ENCODE peak calls at places on chromosomes 16 and 17, in four cellular contexts. N is uterus, S is testis, J is heart left ventricle. G is an unnamed sample.

GRCh38 chr17:74215332-74215727 is 2.0 kb downstream of the TTYH2 start:
- DNase-seq in N (no peak), S (no peak), J (peak), G (no peak)

GRCh38 chr16:23367564-23367963 is 65.5 kb downstream of the SCNN1B start:
- DNase-seq in N (no peak), S (no peak), J (no peak), G (no peak)

GRCh38 chr16:87043273-87044030 is 273.7 kb downstream of the C16orf95 start:
- DNase-seq in N (no peak), S (no peak), J (peak), G (no peak)

GRCh38 chr17:34300652-34301390 is 15.3 kb downstream of the CCL11 start:
- DNase-seq in N (no peak), S (no peak), J (no peak), G (peak)

GRCh38 chr17:65456368-65457151 is 104.9 kb downstream of the AXIN2 start:
- DNase-seq in N (no peak), S (no peak), J (no peak), G (no peak)

GRCh38 chr16:50539822-50540710 is 8.1 kb upstream of the NKD1 start:
- DNase-seq in N (no peak), S (no peak), J (no peak), G (peak)

GRCh38 chr17:9538626-9539025 is 37.0 kb downstream of the STX8 start:
- DNase-seq in N (no peak), S (no peak), J (no peak), G (no peak)

GRCh38 chr17:78583091-78583490 is 5.9 kb upstream of the DNAH17 start:
- DNase-seq in N (no peak), S (no peak), J (no peak), G (no peak)

GRCh38 chr17:56690441-56691291 is 97.2 kb downstream of the NOG start:
- DNase-seq in N (no peak), S (no peak), J (no peak), G (no peak)

GRCh38 chr17:44360144-44360533 is 3.5 kb downstream of the FAM171A2 start:
- DNase-seq in N (no peak), S (no peak), J (no peak), G (no peak)

GRCh38 chr17:69503711-69504110 is 89.2 kb downstream of the MAP2K6 start:
- DNase-seq in N (no peak), S (no peak), J (no peak), G (no peak)

GRCh38 chr16:78184554-78185183 is 85.2 kb downstream of the WWOX start:
- DNase-seq in N (no peak), S (no peak), J (no peak), G (no peak)

GRCh38 chr17:49914096-49914490 is 54.9 kb upstream of the DLX4 start:
- DNase-seq in N (no peak), S (no peak), J (peak), G (no peak)

GRCh38 chr17:6279659-6280058 is 155.3 kb downstream of the AIPL1 start:
- DNase-seq in N (no peak), S (no peak), J (no peak), G (peak)

GRCh38 chr17:7355053-7355452 is at the start of gene TMEM95:
- DNase-seq in N (no peak), S (peak), J (peak), G (peak)

GRCh38 chr17:56083475-56083874 is 69.8 kb upstream of the ANKFN1 start:
- DNase-seq in N (no peak), S (no peak), J (no peak), G (no peak)

GRCh38 chr17:36470499-36470898 is 16.0 kb upstream of the ZNHIT3 start:
- DNase-seq in N (no peak), S (no peak), J (no peak), G (no peak)
- H3K4me3 ChIP-seq in N (no peak), S (no peak), J (no peak), G (no peak)

GRCh38 chr16:70523621-70524405 is at the start of gene SF3B3:
- DNase-seq in N (peak), S (peak), J (peak), G (peak)
- TF ChIP-seq POLR2A in N (no peak), S (no peak), J (no peak), G (no peak)

GRCh38 chr17:27633312-27634025 is 2.5 kb downstream of the LGALS9 start:
- DNase-seq in N (peak), S (peak), J (peak), G (no peak)

GRCh38 chr17:27628376-27628775 is 2.6 kb upstream of the LGALS9 start:
- DNase-seq in N (no peak), S (no peak), J (no peak), G (no peak)

GRCh38 chr17:27631409-27631755 is 394 bp downstream of the LGALS9 start:
- DNase-seq in N (no peak), S (no peak), J (no peak), G (no peak)

GRCh38 chr17:27631897-27632725 is 1.1 kb downstream of the LGALS9 start:
- DNase-seq in N (no peak), S (no peak), J (no peak), G (no peak)

DNA sequence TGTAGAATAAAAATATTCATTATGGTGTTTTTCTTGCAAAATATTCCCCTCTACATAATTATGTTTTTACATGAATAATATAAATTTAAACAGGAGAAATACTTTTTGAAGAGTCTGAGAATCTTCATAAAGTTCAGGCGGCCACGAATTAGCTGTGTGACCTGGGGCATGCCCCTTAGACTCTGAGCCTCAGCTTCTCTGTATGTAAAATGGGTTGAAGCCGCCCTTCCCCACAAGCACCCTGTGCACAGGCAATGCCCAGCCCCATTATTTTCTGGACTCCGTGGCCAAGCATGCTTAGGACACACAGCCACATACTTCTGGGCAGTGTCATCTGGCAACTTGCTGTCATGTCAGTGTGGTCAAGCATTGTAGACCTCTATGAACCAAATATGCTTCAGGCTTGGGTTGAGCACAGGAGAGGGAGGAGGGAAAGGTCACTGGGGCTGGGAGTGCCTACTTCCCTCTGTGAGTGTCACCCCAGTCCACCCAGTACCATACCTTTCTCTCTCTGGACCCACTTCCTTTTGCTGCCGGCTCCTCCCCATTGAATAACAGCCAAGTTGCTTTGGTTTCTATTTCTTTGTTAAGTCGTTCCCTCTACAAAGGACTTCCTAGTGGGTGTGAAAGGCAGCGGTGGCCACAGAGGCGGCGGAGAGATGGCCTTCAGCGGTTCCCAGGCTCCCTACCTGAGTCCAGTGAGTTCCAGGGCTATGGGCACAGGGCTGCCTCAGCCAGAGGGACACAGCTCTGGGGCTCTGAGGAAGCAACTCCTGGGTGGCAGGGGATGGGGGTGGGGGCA is at the start of gene LGALS9:
- DNase-seq in N (no peak), S (no peak), J (no peak), G (no peak)
- H3K4me3 ChIP-seq in N (no peak), S (no peak), J (peak), G (no peak)

GRCh38 chr17:27578718-27579085 is 52.3 kb upstream of the LGALS9 start:
- DNase-seq in N (no peak), S (no peak), J (no peak), G (no peak)

GRCh38 chr17:27576429-27577123 is 54.4 kb upstream of the LGALS9 start:
- DNase-seq in N (no peak), S (peak), J (no peak), G (no peak)

GRCh38 chr17:27577884-27578717 is 52.9 kb upstream of the LGALS9 start:
- DNase-seq in N (peak), S (peak), J (peak), G (no peak)

GRCh38 chr17:27575912-27576252 is 55.1 kb upstream of the LGALS9 start:
- DNase-seq in N (no peak), S (no peak), J (no peak), G (no peak)

DNA sequence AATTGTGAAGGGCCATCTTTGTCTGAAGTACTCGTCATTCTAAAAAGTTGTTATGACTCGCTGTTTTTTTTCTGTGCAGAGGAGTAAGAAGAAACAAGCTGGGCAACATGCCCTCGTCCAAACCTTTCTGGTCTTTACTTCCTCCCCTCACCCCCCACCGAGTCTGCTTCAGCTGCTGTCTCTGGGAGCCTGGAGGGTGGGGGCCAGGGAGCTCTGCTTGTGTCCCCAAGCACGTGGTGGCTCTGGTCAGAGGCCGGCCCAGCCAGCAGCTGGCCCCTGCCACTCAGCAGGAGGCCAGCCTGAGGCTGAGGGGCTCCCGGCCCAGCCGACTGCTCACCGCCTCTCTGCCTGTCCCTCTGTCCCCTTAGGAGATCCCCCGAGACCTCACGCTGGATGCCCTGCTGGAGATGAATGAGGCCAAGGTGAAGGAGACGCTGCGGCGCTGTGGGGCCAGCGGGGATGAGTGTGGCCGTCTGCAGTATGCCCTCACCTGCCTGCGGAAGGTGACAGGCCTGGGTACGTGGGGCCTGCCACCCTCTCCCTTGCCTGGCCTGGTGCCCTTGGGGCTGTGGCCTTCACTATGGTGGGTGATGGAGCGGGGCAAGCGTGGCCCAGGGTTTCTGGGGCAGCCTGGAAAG is 53.7 kb upstream of the LGALS9 start:
- DNase-seq in N (no peak), S (peak), J (no peak), G (no peak)
- TF ChIP-seq POLR2A in N (no peak), S (no peak), J (no peak), G (no peak)

DNA sequence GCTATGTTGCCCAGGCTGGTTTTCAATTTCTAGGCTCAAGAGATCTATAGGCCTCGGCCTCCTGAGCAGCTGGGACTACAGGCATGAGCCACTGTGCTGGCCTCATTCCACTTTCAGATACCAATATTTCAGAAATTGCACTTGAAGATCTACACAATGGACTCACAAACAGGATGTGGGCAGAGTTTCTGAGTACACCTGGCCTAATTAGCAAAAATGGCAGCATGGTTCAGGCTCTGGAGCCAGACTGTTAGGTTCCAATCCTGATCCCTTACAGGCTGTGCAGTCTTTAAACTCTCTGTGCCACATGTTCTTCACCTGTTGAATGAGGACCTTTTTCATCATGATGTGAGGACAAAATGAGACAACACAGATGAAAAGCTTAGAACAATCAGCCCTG is 32.2 kb downstream of the RNF157 start:
- DNase-seq in N (no peak), S (no peak), J (no peak), G (no peak)
- H3K4me3 ChIP-seq in N (no peak), S (no peak), J (no peak), G (no peak)

GRCh38 chr16:29705030-29705429 is 26.1 kb downstream of the QPRT start:
- DNase-seq in N (no peak), S (no peak), J (no peak), G (no peak)

GRCh38 chr16:29710227-29711219 is 31.5 kb downstream of the QPRT start:
- DNase-seq in N (no peak), S (peak), J (no peak), G (no peak)

GRCh38 chr16:29714396-29714795 is 31.4 kb downstream of the C16orf54 start:
- DNase-seq in N (no peak), S (no peak), J (no peak), G (no peak)

GRCh38 chr16:29712770-29713169 is 33.0 kb downstream of the C16orf54 start:
- DNase-seq in N (no peak), S (no peak), J (no peak), G (no peak)

GRCh38 chr16:29708917-29709600 is 30.1 kb downstream of the QPRT start:
- DNase-seq in N (no peak), S (no peak), J (no peak), G (no peak)
- TF ChIP-seq POLR2A in N (no peak), S (no peak), J (no peak), G (no peak)

DNA sequence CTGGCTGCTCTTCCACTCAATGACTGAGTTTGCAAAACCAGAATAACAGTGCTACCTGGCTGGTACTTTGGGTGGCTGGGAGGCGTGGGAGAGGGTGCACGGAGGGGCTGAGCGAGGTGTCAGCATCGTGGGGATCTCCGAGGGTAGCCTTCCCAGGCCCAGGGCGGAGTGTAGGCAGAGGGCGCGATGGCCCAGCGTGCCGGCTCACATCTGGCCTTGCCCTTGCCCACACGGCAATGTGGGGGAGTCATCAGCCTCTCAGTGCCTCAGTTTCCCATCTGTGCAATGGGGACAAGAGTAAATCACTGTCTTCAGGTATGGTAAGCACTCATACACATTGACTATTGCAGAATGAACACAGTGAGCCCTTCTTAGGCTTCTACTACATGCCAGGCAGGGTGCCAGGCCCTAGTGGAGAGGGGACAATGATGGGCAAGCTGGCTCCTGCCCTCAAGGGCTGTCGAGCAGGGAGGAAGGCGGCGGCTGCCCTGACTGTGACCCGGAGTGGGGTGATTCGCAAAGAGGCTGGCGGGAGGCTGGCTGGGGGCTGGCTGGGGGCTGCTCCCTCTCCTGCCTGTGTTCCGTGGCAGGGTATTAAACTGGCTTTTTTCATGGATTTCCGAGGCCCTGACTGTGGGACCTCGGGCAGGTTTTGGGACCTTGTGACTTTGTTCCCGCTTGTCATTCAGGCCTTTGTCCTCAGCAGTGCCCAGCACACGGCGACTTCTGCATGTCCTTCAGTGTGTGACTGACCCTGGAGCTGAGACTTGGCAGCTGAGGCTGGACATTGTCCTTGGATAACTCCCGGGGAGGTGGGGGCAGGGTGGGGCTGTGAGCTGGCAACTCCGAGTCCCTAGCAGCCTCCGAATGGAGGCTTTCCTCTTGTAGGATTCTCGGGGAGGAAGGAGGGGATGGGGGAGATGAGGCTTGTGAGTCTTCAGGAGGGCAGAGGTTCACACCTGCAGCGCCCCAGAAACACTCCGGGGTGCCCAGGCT is 243.1 kb downstream of the SEC14L1 start:
- DNase-seq in N (no peak), S (peak), J (peak), G (no peak)
- H3K4me3 ChIP-seq in N (no peak), S (no peak), J (no peak), G (no peak)

DNA sequence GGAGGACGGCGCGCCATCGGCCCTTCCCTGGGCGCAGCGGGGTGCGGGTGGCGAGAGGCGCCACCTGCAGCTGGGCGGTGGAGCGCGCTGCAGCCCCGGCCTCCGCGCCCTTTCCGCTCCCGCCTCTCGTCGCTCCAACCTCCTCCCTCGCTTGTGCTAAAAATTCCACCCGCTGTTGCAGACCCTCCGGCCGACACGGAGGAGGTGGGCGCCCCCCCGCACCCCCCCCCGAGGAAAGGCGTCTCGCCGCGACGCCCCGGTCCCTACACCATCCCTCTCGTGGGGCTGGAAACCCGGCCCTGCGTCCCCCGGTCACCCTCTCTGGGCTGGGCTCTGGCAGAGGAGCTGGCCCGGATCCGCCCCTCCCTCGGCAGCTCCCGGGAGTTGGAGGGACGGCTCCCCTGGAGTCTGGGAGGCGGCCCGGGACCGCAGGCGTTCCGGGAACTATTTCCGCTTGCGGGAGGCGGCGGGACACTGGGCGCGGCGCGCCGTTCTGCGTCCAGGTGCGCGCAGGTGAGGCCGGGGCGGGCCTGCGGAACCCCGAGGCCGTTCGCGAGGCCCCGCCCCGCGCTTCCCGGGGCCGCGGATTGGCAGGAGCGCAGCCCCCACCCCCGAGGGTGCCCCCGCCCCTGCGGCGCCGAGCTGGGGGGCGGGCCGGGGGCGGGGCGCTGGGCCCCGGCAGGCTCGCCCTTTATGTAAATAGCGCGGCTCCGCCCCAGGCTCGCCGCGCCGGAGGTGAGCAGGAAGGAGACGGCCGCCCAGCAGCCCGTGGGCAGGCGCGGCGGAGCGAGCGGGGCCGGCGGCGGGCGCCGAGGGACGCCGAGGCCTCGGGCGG is at the start of gene LLGL2:
- DNase-seq in N (peak), S (peak), J (peak), G (peak)
- TF ChIP-seq POLR2A in N (peak), S (no peak), J (no peak), G (no peak)

GRCh38 chr17:67594115-67594878 is 123.4 kb upstream of the NOL11 start:
- DNase-seq in N (no peak), S (no peak), J (no peak), G (peak)
- H3K4me3 ChIP-seq in N (no peak), S (no peak), J (no peak), G (no peak)

GRCh38 chr16:31186176-31186575 is 6.2 kb downstream of the FUS start:
- DNase-seq in N (no peak), S (no peak), J (no peak), G (no peak)
- TF ChIP-seq POLR2A in N (no peak), S (no peak), J (no peak), G (no peak)